ENCODE peak calls at places on chromosomes 12 and 14, in six cellular contexts. One of them, this sample, is unnamed.

GRCh38 chr12:118164798-118165486 is 29.0 kb downstream of the PEBP1 start:
- DNase-seq in brain microvascular endothelial cell: peak; percentile 38
- DNase-seq in activated T-cell treated with anti-CD3 and anti-CD28 coated beads, Interleukin-2, amount 50 U/mL, for 1 hour: no peak
- DNase-seq in nephron progenitor cell: peak; percentile 35
- DNase-seq in AG10803: peak; percentile 24
- DNase-seq in stimulated activated CD4-positive, alpha-beta T cell treated with anti-CD3 and anti-CD28 coated beads, Interleukin-2, amount 100 ng/mL, for 4 hours: no peak
- DNase-seq in this sample: peak; percentile 21

GRCh38 chr12:41364211-41364610 is 176.1 kb downstream of the PDZRN4 start:
- DNase-seq in stimulated activated CD4-positive, alpha-beta T cell treated with anti-CD3 and anti-CD28 coated beads, Interleukin-2, amount 100 ng/mL, for 4 hours: no peak
- DNase-seq in AG10803: no peak
- DNase-seq in brain microvascular endothelial cell: no peak
- DNase-seq in nephron progenitor cell: no peak
- DNase-seq in activated T-cell treated with anti-CD3 and anti-CD28 coated beads, Interleukin-2, amount 50 U/mL, for 1 hour: no peak
- DNase-seq in this sample: no peak

GRCh38 chr12:11672361-11672760 is 22.9 kb downstream of the ETV6 start:
- DNase-seq in stimulated activated CD4-positive, alpha-beta T cell treated with anti-CD3 and anti-CD28 coated beads, Interleukin-2, amount 100 ng/mL, for 4 hours: no peak
- DNase-seq in AG10803: no peak
- DNase-seq in activated T-cell treated with anti-CD3 and anti-CD28 coated beads, Interleukin-2, amount 50 U/mL, for 1 hour: no peak
- DNase-seq in brain microvascular endothelial cell: no peak
- DNase-seq in nephron progenitor cell: no peak
- DNase-seq in this sample: no peak

GRCh38 chr12:93015970-93016751 is 87.1 kb upstream of the EEA1 start:
- DNase-seq in activated T-cell treated with anti-CD3 and anti-CD28 coated beads, Interleukin-2, amount 50 U/mL, for 1 hour: no peak
- DNase-seq in stimulated activated CD4-positive, alpha-beta T cell treated with anti-CD3 and anti-CD28 coated beads, Interleukin-2, amount 100 ng/mL, for 4 hours: no peak
- DNase-seq in nephron progenitor cell: no peak
- DNase-seq in AG10803: no peak
- DNase-seq in brain microvascular endothelial cell: no peak
- DNase-seq in this sample: no peak

GRCh38 chr14:99615497-99616245 is 11.7 kb upstream of the CCDC85C start:
- DNase-seq in nephron progenitor cell: no peak
- DNase-seq in brain microvascular endothelial cell: no peak
- DNase-seq in activated T-cell treated with anti-CD3 and anti-CD28 coated beads, Interleukin-2, amount 50 U/mL, for 1 hour: no peak
- DNase-seq in AG10803: no peak
- DNase-seq in stimulated activated CD4-positive, alpha-beta T cell treated with anti-CD3 and anti-CD28 coated beads, Interleukin-2, amount 100 ng/mL, for 4 hours: no peak
- DNase-seq in this sample: no peak

GRCh38 chr12:107118624-107119023 is 25.3 kb upstream of the CRY1 start:
- DNase-seq in stimulated activated CD4-positive, alpha-beta T cell treated with anti-CD3 and anti-CD28 coated beads, Interleukin-2, amount 100 ng/mL, for 4 hours: no peak
- DNase-seq in brain microvascular endothelial cell: no peak
- DNase-seq in activated T-cell treated with anti-CD3 and anti-CD28 coated beads, Interleukin-2, amount 50 U/mL, for 1 hour: no peak
- DNase-seq in AG10803: no peak
- DNase-seq in nephron progenitor cell: no peak
- DNase-seq in this sample: no peak

GRCh38 chr12:113818833-113819232 is 147.3 kb downstream of the RBM19 start:
- DNase-seq in activated T-cell treated with anti-CD3 and anti-CD28 coated beads, Interleukin-2, amount 50 U/mL, for 1 hour: no peak
- DNase-seq in nephron progenitor cell: peak; percentile 65
- DNase-seq in stimulated activated CD4-positive, alpha-beta T cell treated with anti-CD3 and anti-CD28 coated beads, Interleukin-2, amount 100 ng/mL, for 4 hours: no peak
- DNase-seq in AG10803: no peak
- DNase-seq in brain microvascular endothelial cell: no peak
- DNase-seq in this sample: peak; percentile 33

GRCh38 chr12:124767075-124767821 is 96.4 kb downstream of the SCARB1 start:
- DNase-seq in stimulated activated CD4-positive, alpha-beta T cell treated with anti-CD3 and anti-CD28 coated beads, Interleukin-2, amount 100 ng/mL, for 4 hours: peak; percentile 63
- DNase-seq in activated T-cell treated with anti-CD3 and anti-CD28 coated beads, Interleukin-2, amount 50 U/mL, for 1 hour: peak; percentile 86
- DNase-seq in AG10803: peak; percentile 51
- DNase-seq in nephron progenitor cell: peak; percentile 92
- DNase-seq in brain microvascular endothelial cell: peak; percentile 54
- DNase-seq in this sample: peak; percentile 73

GRCh38 chr14:105107781-105108515 is 42.7 kb upstream of the GPR132 start:
- DNase-seq in brain microvascular endothelial cell: no peak
- DNase-seq in activated T-cell treated with anti-CD3 and anti-CD28 coated beads, Interleukin-2, amount 50 U/mL, for 1 hour: no peak
- DNase-seq in nephron progenitor cell: no peak
- DNase-seq in stimulated activated CD4-positive, alpha-beta T cell treated with anti-CD3 and anti-CD28 coated beads, Interleukin-2, amount 100 ng/mL, for 4 hours: no peak
- DNase-seq in AG10803: no peak
- DNase-seq in this sample: no peak

GRCh38 chr12:52264435-52264825 is 10.0 kb upstream of the KRT86 start:
- DNase-seq in brain microvascular endothelial cell: no peak
- DNase-seq in activated T-cell treated with anti-CD3 and anti-CD28 coated beads, Interleukin-2, amount 50 U/mL, for 1 hour: no peak
- DNase-seq in stimulated activated CD4-positive, alpha-beta T cell treated with anti-CD3 and anti-CD28 coated beads, Interleukin-2, amount 100 ng/mL, for 4 hours: no peak
- DNase-seq in nephron progenitor cell: no peak
- DNase-seq in AG10803: no peak
- DNase-seq in this sample: no peak

GRCh38 chr14:105146976-105147700 is 21.4 kb downstream of the JAG2 start:
- DNase-seq in brain microvascular endothelial cell: no peak
- DNase-seq in nephron progenitor cell: no peak
- DNase-seq in activated T-cell treated with anti-CD3 and anti-CD28 coated beads, Interleukin-2, amount 50 U/mL, for 1 hour: no peak
- DNase-seq in stimulated activated CD4-positive, alpha-beta T cell treated with anti-CD3 and anti-CD28 coated beads, Interleukin-2, amount 100 ng/mL, for 4 hours: no peak
- DNase-seq in AG10803: no peak
- DNase-seq in this sample: no peak

GRCh38 chr12:52744493-52745156 is 32.5 kb downstream of the KRT76 start:
- DNase-seq in activated T-cell treated with anti-CD3 and anti-CD28 coated beads, Interleukin-2, amount 50 U/mL, for 1 hour: no peak
- DNase-seq in stimulated activated CD4-positive, alpha-beta T cell treated with anti-CD3 and anti-CD28 coated beads, Interleukin-2, amount 100 ng/mL, for 4 hours: no peak
- DNase-seq in AG10803: no peak
- DNase-seq in nephron progenitor cell: no peak
- DNase-seq in brain microvascular endothelial cell: no peak
- DNase-seq in this sample: no peak

GRCh38 chr12:105083551-105084105 is 630 bp downstream of the ALDH1L2 start:
- DNase-seq in AG10803: peak; percentile 88
- DNase-seq in nephron progenitor cell: peak; percentile 22
- DNase-seq in stimulated activated CD4-positive, alpha-beta T cell treated with anti-CD3 and anti-CD28 coated beads, Interleukin-2, amount 100 ng/mL, for 4 hours: no peak
- DNase-seq in brain microvascular endothelial cell: peak; percentile 73
- DNase-seq in activated T-cell treated with anti-CD3 and anti-CD28 coated beads, Interleukin-2, amount 50 U/mL, for 1 hour: peak; percentile 20
- DNase-seq in this sample: peak; percentile 25

GRCh38 chr12:50070314-50071060 is 13.1 kb downstream of the ASIC1 start:
- DNase-seq in AG10803: peak; percentile 82
- DNase-seq in nephron progenitor cell: peak; percentile 87
- DNase-seq in activated T-cell treated with anti-CD3 and anti-CD28 coated beads, Interleukin-2, amount 50 U/mL, for 1 hour: peak; percentile 65
- DNase-seq in stimulated activated CD4-positive, alpha-beta T cell treated with anti-CD3 and anti-CD28 coated beads, Interleukin-2, amount 100 ng/mL, for 4 hours: peak; percentile 43
- DNase-seq in brain microvascular endothelial cell: peak; percentile 63
- DNase-seq in this sample: peak; percentile 75

GRCh38 chr12:28190321-28191017 is at the start of gene CCDC91:
- DNase-seq in activated T-cell treated with anti-CD3 and anti-CD28 coated beads, Interleukin-2, amount 50 U/mL, for 1 hour: peak; percentile 88
- DNase-seq in brain microvascular endothelial cell: peak; percentile 81
- DNase-seq in stimulated activated CD4-positive, alpha-beta T cell treated with anti-CD3 and anti-CD28 coated beads, Interleukin-2, amount 100 ng/mL, for 4 hours: peak; percentile 88
- DNase-seq in AG10803: peak; percentile 89
- DNase-seq in nephron progenitor cell: peak; percentile 85
- DNase-seq in this sample: peak; percentile 68